ENCODE peak calls at places on chromosomes 6 and 20, in nine cellular contexts. One of them, this sample, is unnamed.
A peak's percentile ranks its signal among the peaks of the same experiment; 100 is the strongest.

GRCh38 chr6:104227502-104227901 is 632.2 kb downstream of the HACE1 start:
- DNase-seq in Caco-2: no peak
- DNase-seq in tibial nerve: no peak
- DNase-seq in IMR-90: no peak
- DNase-seq in ascending aorta: no peak
- DNase-seq in cardiac fibroblast: no peak
- DNase-seq in neural crest cell: no peak
- DNase-seq in ovary: no peak
- DNase-seq in choroid plexus epithelial cell: peak; percentile 9
- DNase-seq in this sample: no peak

GRCh38 chr20:19074828-19075516 is 137.5 kb upstream of the SLC24A3 start:
- DNase-seq in choroid plexus epithelial cell: no peak
- DNase-seq in IMR-90: no peak
- DNase-seq in Caco-2: no peak
- DNase-seq in ovary: no peak
- DNase-seq in tibial nerve: no peak
- DNase-seq in cardiac fibroblast: no peak
- DNase-seq in ascending aorta: no peak
- DNase-seq in neural crest cell: no peak
- DNase-seq in this sample: no peak

GRCh38 chr6:36760685-36761435 is 63.2 kb downstream of the RAB44 start:
- DNase-seq in ascending aorta: no peak
- DNase-seq in choroid plexus epithelial cell: no peak
- DNase-seq in neural crest cell: no peak
- DNase-seq in IMR-90: no peak
- DNase-seq in Caco-2: no peak
- DNase-seq in ovary: no peak
- DNase-seq in tibial nerve: no peak
- DNase-seq in cardiac fibroblast: no peak
- DNase-seq in this sample: no peak

GRCh38 chr6:148451690-148452089 is 109.1 kb downstream of the SASH1 start:
- DNase-seq in cardiac fibroblast: peak; percentile 31
- DNase-seq in neural crest cell: no peak
- DNase-seq in ovary: no peak
- DNase-seq in tibial nerve: no peak
- DNase-seq in IMR-90: no peak
- DNase-seq in Caco-2: no peak
- DNase-seq in ascending aorta: no peak
- DNase-seq in choroid plexus epithelial cell: peak; percentile 31
- DNase-seq in this sample: no peak

GRCh38 chr6:29845405-29846006 is 17.9 kb downstream of the HLA-G start:
- DNase-seq in Caco-2: peak; percentile 8
- DNase-seq in neural crest cell: no peak
- DNase-seq in IMR-90: no peak
- DNase-seq in tibial nerve: no peak
- DNase-seq in cardiac fibroblast: no peak
- DNase-seq in ovary: no peak
- DNase-seq in ascending aorta: no peak
- DNase-seq in choroid plexus epithelial cell: no peak
- DNase-seq in this sample: no peak

GRCh38 chr6:36621371-36621855 is 27.3 kb downstream of the SRSF3 start:
- DNase-seq in ovary: no peak
- DNase-seq in cardiac fibroblast: no peak
- DNase-seq in neural crest cell: no peak
- DNase-seq in ascending aorta: no peak
- DNase-seq in Caco-2: no peak
- DNase-seq in IMR-90: no peak
- DNase-seq in choroid plexus epithelial cell: no peak
- DNase-seq in tibial nerve: no peak
- DNase-seq in this sample: no peak

GRCh38 chr6:89313006-89313405 is 2.1 kb downstream of the GABRR2 start:
- DNase-seq in Caco-2: no peak
- DNase-seq in ascending aorta: no peak
- DNase-seq in ovary: no peak
- DNase-seq in IMR-90: peak; percentile 92
- DNase-seq in neural crest cell: no peak
- DNase-seq in choroid plexus epithelial cell: peak; percentile 61
- DNase-seq in cardiac fibroblast: peak; percentile 86
- DNase-seq in tibial nerve: peak; percentile 48
- DNase-seq in this sample: peak; percentile 80

GRCh38 chr6:113381957-113382356 is 475.2 kb upstream of the MARCKS start:
- DNase-seq in neural crest cell: no peak
- DNase-seq in IMR-90: peak; percentile 75
- DNase-seq in choroid plexus epithelial cell: peak; percentile 94
- DNase-seq in Caco-2: no peak
- DNase-seq in tibial nerve: peak; percentile 26
- DNase-seq in cardiac fibroblast: peak; percentile 91
- DNase-seq in ovary: no peak
- DNase-seq in ascending aorta: no peak
- DNase-seq in this sample: peak; percentile 86

GRCh38 chr20:51700809-51701285 is 67.3 kb downstream of the ATP9A start:
- DNase-seq in IMR-90: peak; percentile 45
- DNase-seq in Caco-2: peak; percentile 81
- DNase-seq in tibial nerve: peak; percentile 38
- DNase-seq in ovary: no peak
- DNase-seq in ascending aorta: no peak
- DNase-seq in choroid plexus epithelial cell: peak; percentile 71
- DNase-seq in neural crest cell: peak; percentile 36
- DNase-seq in cardiac fibroblast: peak; percentile 67
- DNase-seq in this sample: peak; percentile 65

GRCh38 chr6:75378101-75378500 is 93.5 kb upstream of the TMEM30A start:
- DNase-seq in ovary: no peak
- DNase-seq in IMR-90: no peak
- DNase-seq in Caco-2: no peak
- DNase-seq in neural crest cell: no peak
- DNase-seq in ascending aorta: no peak
- DNase-seq in choroid plexus epithelial cell: no peak
- DNase-seq in cardiac fibroblast: no peak
- DNase-seq in tibial nerve: no peak
- DNase-seq in this sample: no peak

GRCh38 chr20:58216334-58216733 is 12.1 kb downstream of the ANKRD60 start:
- DNase-seq in tibial nerve: no peak
- DNase-seq in ovary: no peak
- DNase-seq in neural crest cell: no peak
- DNase-seq in IMR-90: peak; percentile 19
- DNase-seq in choroid plexus epithelial cell: peak; percentile 49
- DNase-seq in ascending aorta: no peak
- DNase-seq in cardiac fibroblast: peak; percentile 19
- DNase-seq in Caco-2: no peak
- DNase-seq in this sample: no peak

GRCh38 chr6:37658121-37658520 is 39.6 kb downstream of the MDGA1 start:
- DNase-seq in IMR-90: no peak
- DNase-seq in ascending aorta: no peak
- DNase-seq in neural crest cell: no peak
- DNase-seq in tibial nerve: no peak
- DNase-seq in ovary: no peak
- DNase-seq in cardiac fibroblast: no peak
- DNase-seq in choroid plexus epithelial cell: no peak
- DNase-seq in Caco-2: no peak
- DNase-seq in this sample: no peak

GRCh38 chr6:2731281-2731909 is 19.3 kb downstream of the MYLK4 start:
- DNase-seq in tibial nerve: no peak
- DNase-seq in cardiac fibroblast: no peak
- DNase-seq in neural crest cell: no peak
- DNase-seq in IMR-90: no peak
- DNase-seq in Caco-2: peak; percentile 65
- DNase-seq in ovary: no peak
- DNase-seq in ascending aorta: no peak
- DNase-seq in choroid plexus epithelial cell: no peak
- DNase-seq in this sample: no peak

GRCh38 chr6:170405311-170405975 is 98.9 kb downstream of the FAM120B start:
- DNase-seq in IMR-90: peak; percentile 97
- DNase-seq in neural crest cell: no peak
- DNase-seq in choroid plexus epithelial cell: peak; percentile 96
- DNase-seq in cardiac fibroblast: peak; percentile 90
- DNase-seq in tibial nerve: no peak
- DNase-seq in ascending aorta: no peak
- DNase-seq in Caco-2: no peak
- DNase-seq in ovary: no peak
- DNase-seq in this sample: peak; percentile 94

GRCh38 chr6:33344771-33345697 is 27.5 kb upstream of the ZBTB22 start:
- DNase-seq in ascending aorta: no peak
- DNase-seq in IMR-90: peak; percentile 81
- DNase-seq in choroid plexus epithelial cell: peak; percentile 94
- DNase-seq in cardiac fibroblast: peak; percentile 85
- DNase-seq in tibial nerve: peak; percentile 65
- DNase-seq in ovary: peak; percentile 54
- DNase-seq in neural crest cell: no peak
- DNase-seq in Caco-2: peak; percentile 78
- DNase-seq in this sample: peak; percentile 83

GRCh38 chr20:43752561-43753301 is 25.9 kb upstream of the GTSF1L start:
- DNase-seq in Caco-2: no peak
- DNase-seq in ascending aorta: no peak
- DNase-seq in cardiac fibroblast: peak; percentile 87
- DNase-seq in choroid plexus epithelial cell: peak; percentile 94
- DNase-seq in IMR-90: peak; percentile 90
- DNase-seq in neural crest cell: no peak
- DNase-seq in tibial nerve: no peak
- DNase-seq in ovary: no peak
- DNase-seq in this sample: peak; percentile 90

GRCh38 chr20:46651091-46651962 is at the start of gene SLC13A3:
- DNase-seq in ovary: no peak
- DNase-seq in tibial nerve: no peak
- DNase-seq in cardiac fibroblast: no peak
- DNase-seq in choroid plexus epithelial cell: no peak
- DNase-seq in IMR-90: no peak
- DNase-seq in neural crest cell: no peak
- DNase-seq in Caco-2: no peak
- DNase-seq in ascending aorta: no peak
- DNase-seq in this sample: no peak

GRCh38 chr6:96058094-96058493 is 42.3 kb downstream of the FUT9 start:
- DNase-seq in neural crest cell: no peak
- DNase-seq in ascending aorta: no peak
- DNase-seq in cardiac fibroblast: no peak
- DNase-seq in tibial nerve: no peak
- DNase-seq in choroid plexus epithelial cell: no peak
- DNase-seq in IMR-90: no peak
- DNase-seq in ovary: no peak
- DNase-seq in Caco-2: no peak
- DNase-seq in this sample: no peak

GRCh38 chr6:73695619-73696421 is at the start of gene CD109:
- DNase-seq in choroid plexus epithelial cell: peak; percentile 83
- DNase-seq in IMR-90: peak; percentile 73
- DNase-seq in ovary: peak; percentile 43
- DNase-seq in cardiac fibroblast: peak; percentile 83
- DNase-seq in ascending aorta: no peak
- DNase-seq in tibial nerve: peak; percentile 41
- DNase-seq in Caco-2: peak; percentile 14
- DNase-seq in neural crest cell: peak; percentile 41
- DNase-seq in this sample: peak; percentile 83

GRCh38 chr6:26457796-26458688 is at the start of gene BTN2A1:
- DNase-seq in ovary: peak; percentile 66
- DNase-seq in Caco-2: peak; percentile 82
- DNase-seq in tibial nerve: peak; percentile 86
- DNase-seq in cardiac fibroblast: peak; percentile 94
- DNase-seq in neural crest cell: peak; percentile 56
- DNase-seq in ascending aorta: peak; percentile 53
- DNase-seq in IMR-90: peak; percentile 95
- DNase-seq in choroid plexus epithelial cell: peak; percentile 96
- DNase-seq in this sample: peak; percentile 96
- TF ChIP-seq CTCF in ovary: no peak
- TF ChIP-seq CTCF in Caco-2: no peak
- TF ChIP-seq CTCF in tibial nerve: no peak
- TF ChIP-seq CTCF in cardiac fibroblast: no peak
- TF ChIP-seq CTCF in neural crest cell: no peak
- TF ChIP-seq CTCF in ascending aorta: no peak
- TF ChIP-seq CTCF in IMR-90: no peak
- TF ChIP-seq CTCF in choroid plexus epithelial cell: peak; percentile 19
- TF ChIP-seq CTCF in this sample: no peak

GRCh38 chr6:136334465-136334846 is 44.8 kb upstream of the BCLAF1 start:
- DNase-seq in cardiac fibroblast: no peak
- DNase-seq in Caco-2: no peak
- DNase-seq in tibial nerve: no peak
- DNase-seq in IMR-90: no peak
- DNase-seq in ovary: no peak
- DNase-seq in neural crest cell: no peak
- DNase-seq in ascending aorta: no peak
- DNase-seq in choroid plexus epithelial cell: no peak
- DNase-seq in this sample: no peak

GRCh38 chr6:136335736-136336362 is 46.2 kb upstream of the BCLAF1 start:
- DNase-seq in IMR-90: peak; percentile 22
- DNase-seq in choroid plexus epithelial cell: no peak
- DNase-seq in ovary: peak; percentile 50
- DNase-seq in neural crest cell: no peak
- DNase-seq in Caco-2: no peak
- DNase-seq in tibial nerve: no peak
- DNase-seq in cardiac fibroblast: no peak
- DNase-seq in ascending aorta: no peak
- DNase-seq in this sample: no peak

GRCh38 chr6:136333824-136334464 is 44.3 kb upstream of the BCLAF1 start:
- DNase-seq in IMR-90: no peak
- DNase-seq in Caco-2: no peak
- DNase-seq in cardiac fibroblast: peak; percentile 12
- DNase-seq in tibial nerve: no peak
- DNase-seq in ovary: no peak
- DNase-seq in neural crest cell: no peak
- DNase-seq in ascending aorta: no peak
- DNase-seq in choroid plexus epithelial cell: no peak
- DNase-seq in this sample: peak; percentile 11

GRCh38 chr6:136337606-136338005 is 48.0 kb upstream of the BCLAF1 start:
- DNase-seq in Caco-2: no peak
- DNase-seq in choroid plexus epithelial cell: no peak
- DNase-seq in ascending aorta: no peak
- DNase-seq in neural crest cell: no peak
- DNase-seq in tibial nerve: no peak
- DNase-seq in IMR-90: no peak
- DNase-seq in ovary: no peak
- DNase-seq in cardiac fibroblast: no peak
- DNase-seq in this sample: no peak

GRCh38 chr6:136334853-136335252 is 45.2 kb upstream of the BCLAF1 start:
- DNase-seq in neural crest cell: no peak
- DNase-seq in cardiac fibroblast: no peak
- DNase-seq in tibial nerve: no peak
- DNase-seq in ascending aorta: no peak
- DNase-seq in Caco-2: peak; percentile 19
- DNase-seq in IMR-90: no peak
- DNase-seq in choroid plexus epithelial cell: no peak
- DNase-seq in ovary: no peak
- DNase-seq in this sample: no peak
- TF ChIP-seq CTCF in neural crest cell: peak; percentile 27
- TF ChIP-seq CTCF in cardiac fibroblast: no peak
- TF ChIP-seq CTCF in tibial nerve: no peak
- TF ChIP-seq CTCF in ascending aorta: no peak
- TF ChIP-seq CTCF in Caco-2: peak; percentile 31
- TF ChIP-seq CTCF in IMR-90: no peak
- TF ChIP-seq CTCF in choroid plexus epithelial cell: peak; percentile 13
- TF ChIP-seq CTCF in ovary: no peak
- TF ChIP-seq CTCF in this sample: peak; percentile 3

GRCh38 chr6:12147557-12148316 is 135.6 kb downstream of the HIVEP1 start:
- DNase-seq in IMR-90: peak; percentile 37
- DNase-seq in choroid plexus epithelial cell: peak; percentile 47
- DNase-seq in Caco-2: no peak
- DNase-seq in neural crest cell: no peak
- DNase-seq in cardiac fibroblast: no peak
- DNase-seq in ovary: no peak
- DNase-seq in tibial nerve: no peak
- DNase-seq in ascending aorta: no peak
- DNase-seq in this sample: peak; percentile 31
- TF ChIP-seq CTCF in IMR-90: peak; percentile 30
- TF ChIP-seq CTCF in choroid plexus epithelial cell: peak; percentile 55
- TF ChIP-seq CTCF in Caco-2: no peak
- TF ChIP-seq CTCF in neural crest cell: peak; percentile 33
- TF ChIP-seq CTCF in cardiac fibroblast: peak; percentile 39
- TF ChIP-seq CTCF in ovary: no peak
- TF ChIP-seq CTCF in tibial nerve: no peak
- TF ChIP-seq CTCF in ascending aorta: no peak
- TF ChIP-seq CTCF in this sample: peak; percentile 34

GRCh38 chr6:63180367-63180766 is 30.9 kb upstream of the FKBP1C start:
- DNase-seq in ovary: no peak
- DNase-seq in Caco-2: no peak
- DNase-seq in neural crest cell: no peak
- DNase-seq in choroid plexus epithelial cell: no peak
- DNase-seq in tibial nerve: no peak
- DNase-seq in ascending aorta: no peak
- DNase-seq in IMR-90: no peak
- DNase-seq in cardiac fibroblast: no peak
- DNase-seq in this sample: no peak
- TF ChIP-seq CTCF in ovary: no peak
- TF ChIP-seq CTCF in Caco-2: no peak
- TF ChIP-seq CTCF in neural crest cell: no peak
- TF ChIP-seq CTCF in choroid plexus epithelial cell: no peak
- TF ChIP-seq CTCF in tibial nerve: no peak
- TF ChIP-seq CTCF in ascending aorta: no peak
- TF ChIP-seq CTCF in IMR-90: no peak
- TF ChIP-seq CTCF in cardiac fibroblast: no peak
- TF ChIP-seq CTCF in this sample: no peak